ENCODE peak calls at places on chromosomes 1 and 21, in eight cellular contexts. K, P, Q, S, W, M, D and O are unnamed samples.
A peak's percentile ranks its signal among the peaks of the same experiment; 100 is the strongest.

GRCh38 chr1:167627865-167628641 is 2.0 kb upstream of the RCSD1 start:
- DNase-seq in K (no peak), P (no peak), Q (peak; percentile 21), S (no peak), W (peak; percentile 42), M (no peak), D (no peak), O (no peak)

GRCh38 chr1:116336250-116336649 is 36.8 kb upstream of the ATP1A1 start:
- DNase-seq in K (no peak), P (no peak), Q (no peak), S (no peak), W (no peak), M (no peak), D (no peak), O (no peak)

GRCh38 chr1:187763976-187764375 is 935.2 kb downstream of the PLA2G4A start:
- DNase-seq in K (no peak), P (no peak), Q (no peak), S (no peak), W (no peak), M (no peak), D (no peak), O (no peak)

GRCh38 chr1:109493227-109493626 is 667 bp upstream of the CYB561D1 start:
- DNase-seq in K (no peak), P (no peak), Q (no peak), S (no peak), W (no peak), M (no peak), D (no peak), O (no peak)

GRCh38 chr1:245220381-245220985 is 65.7 kb downstream of the KIF26B start:
- DNase-seq in K (no peak), P (no peak), Q (no peak), S (no peak), W (no peak), M (no peak), D (no peak), O (no peak)

GRCh38 chr1:1959840-1960479 is 40.9 kb upstream of the TMEM52 start:
- DNase-seq in K (peak; percentile 86), P (peak; percentile 83), Q (peak; percentile 72), S (peak; percentile 77), W (peak; percentile 55), M (peak; percentile 98), D (no peak), O (peak; percentile 71)

GRCh38 chr1:237891979-237892378 is 1.3 kb upstream of the ZP4 start:
- DNase-seq in K (no peak), P (no peak), Q (no peak), S (no peak), W (no peak), M (no peak), D (no peak), O (no peak)

GRCh38 chr1:202968895-202969295 is 1.8 kb upstream of the CYB5R1 start:
- DNase-seq in K (no peak), P (peak; percentile 83), Q (peak; percentile 65), S (peak; percentile 56), W (no peak), M (peak; percentile 72), D (no peak), O (peak; percentile 66)

GRCh38 chr1:21579788-21580187 is 70.6 kb downstream of the ALPL start:
- DNase-seq in K (no peak), P (peak; percentile 65), Q (peak; percentile 94), S (no peak), W (no peak), M (no peak), D (no peak), O (no peak)

GRCh38 chr21:42722153-42722552 is 68.7 kb downstream of the PDE9A start:
- DNase-seq in K (no peak), P (no peak), Q (no peak), S (no peak), W (no peak), M (no peak), D (no peak), O (no peak)

GRCh38 chr1:3590145-3590768 is 21.1 kb downstream of the MEGF6 start:
- DNase-seq in K (no peak), P (no peak), Q (peak; percentile 7), S (no peak), W (no peak), M (no peak), D (no peak), O (no peak)

GRCh38 chr21:45542242-45542666 is at the start of gene SLC19A1:
- DNase-seq in K (peak; percentile 76), P (peak; percentile 66), Q (no peak), S (peak; percentile 44), W (peak; percentile 65), M (peak; percentile 100), D (no peak), O (peak; percentile 57)

GRCh38 chr1:28104866-28105467 is 16.6 kb upstream of the EYA3 start:
- DNase-seq in K (peak; percentile 54), P (peak; percentile 67), Q (peak; percentile 97), S (peak; percentile 66), W (no peak), M (peak; percentile 90), D (no peak), O (peak; percentile 79)

GRCh38 chr21:42062543-42063022 is 8.5 kb upstream of the UMODL1 start:
- DNase-seq in K (no peak), P (no peak), Q (no peak), S (no peak), W (peak; percentile 81), M (no peak), D (no peak), O (peak; percentile 57)

GRCh38 chr1:30718636-30719405 is 4.6 kb downstream of the MATN1 start:
- DNase-seq in K (peak; percentile 90), P (peak; percentile 93), Q (peak; percentile 29), S (peak; percentile 84), W (peak; percentile 81), M (peak; percentile 88), D (peak; percentile 82), O (peak; percentile 81)

GRCh38 chr1:87410771-87411170 is 82.1 kb downstream of the LMO4 start:
- DNase-seq in K (no peak), P (no peak), Q (peak; percentile 88), S (no peak), W (no peak), M (no peak), D (no peak), O (no peak)

GRCh38 chr1:43887748-43888147 is 45.9 kb upstream of the ARTN start:
- DNase-seq in K (no peak), P (no peak), Q (peak; percentile 66), S (no peak), W (no peak), M (peak; percentile 53), D (no peak), O (no peak)

GRCh38 chr21:43740497-43741156 is 21.7 kb downstream of the PDXK start:
- DNase-seq in K (peak; percentile 55), P (peak; percentile 33), Q (peak; percentile 41), S (no peak), W (no peak), M (peak; percentile 77), D (no peak), O (no peak)

GRCh38 chr21:28253378-28253777 is 739.3 kb downstream of the LTN1 start:
- DNase-seq in K (no peak), P (no peak), Q (no peak), S (no peak), W (no peak), M (no peak), D (peak; percentile 57), O (no peak)

GRCh38 chr1:1895050-1895398 is 4.1 kb upstream of the GNB1 start:
- DNase-seq in K (no peak), P (no peak), Q (no peak), S (no peak), W (no peak), M (no peak), D (no peak), O (no peak)

GRCh38 chr21:44292812-44293195 is 7.0 kb upstream of the PFKL start:
- DNase-seq in K (peak; percentile 17), P (no peak), Q (no peak), S (no peak), W (no peak), M (no peak), D (no peak), O (no peak)

GRCh38 chr1:63480057-63480456 is 43.0 kb downstream of the ITGB3BP start:
- DNase-seq in K (no peak), P (no peak), Q (no peak), S (no peak), W (no peak), M (no peak), D (no peak), O (no peak)

GRCh38 chr21:42991992-42992740 is 17.8 kb downstream of the PKNOX1 start:
- DNase-seq in K (no peak), P (peak; percentile 90), Q (no peak), S (no peak), W (no peak), M (peak; percentile 41), D (peak; percentile 49), O (peak; percentile 80)

GRCh38 chr21:32459972-32460371 is 47.5 kb downstream of the EVA1C start:
- DNase-seq in K (no peak), P (no peak), Q (no peak), S (no peak), W (no peak), M (no peak), D (no peak), O (no peak)

GRCh38 chr1:24503870-24504523 is 1.4 kb downstream of the RCAN3 start:
- DNase-seq in K (no peak), P (no peak), Q (no peak), S (no peak), W (no peak), M (no peak), D (no peak), O (no peak)

GRCh38 chr21:41997657-41998056 is 12.5 kb downstream of the ZBTB21 start:
- DNase-seq in K (no peak), P (no peak), Q (no peak), S (no peak), W (no peak), M (no peak), D (no peak), O (no peak)

GRCh38 chr1:65250826-65251225 is 58.5 kb upstream of the DNAJC6 start:
- DNase-seq in K (no peak), P (no peak), Q (no peak), S (no peak), W (no peak), M (no peak), D (no peak), O (no peak)

GRCh38 chr1:157085416-157085815 is 14.2 kb downstream of the ETV3L start:
- DNase-seq in K (no peak), P (no peak), Q (no peak), S (no peak), W (no peak), M (no peak), D (no peak), O (no peak)

GRCh38 chr1:37553598-37553926 is 531 bp downstream of the SNIP1 start:
- DNase-seq in K (no peak), P (peak; percentile 3), Q (no peak), S (no peak), W (no peak), M (no peak), D (no peak), O (no peak)